ENCODE peak calls at places on chromosome 1, in ten cellular contexts. L, X, F, I, Z, R, Y, C, N and G are unnamed samples.

GRCh38 chr1:93980320-93980744 is 71.1 kb upstream of the GCLM start:
- DNase-seq in X (no peak), I (no peak), N (no peak), C (no peak), F (no peak), R (no peak), Y (no peak), Z (no peak), L (no peak), G (no peak)

GRCh38 chr1:214205053-214205452 is 75.9 kb upstream of the SMYD2 start:
- DNase-seq in C (no peak), N (no peak), X (no peak), L (no peak), F (no peak), I (no peak), R (no peak), Y (no peak), Z (no peak), G (no peak)

GRCh38 chr1:161106434-161106833 is 8.3 kb downstream of the KLHDC9 start:
- DNase-seq in I (no peak), F (no peak), R (no peak), N (no peak), C (no peak), Y (no peak), Z (no peak), L (no peak), X (no peak), G (no peak)

GRCh38 chr1:25194576-25195020 is 37.7 kb downstream of the SYF2 start:
- DNase-seq in Z (no peak), Y (no peak), L (peak), C (no peak), R (peak), I (no peak), X (no peak), N (no peak), F (no peak), G (no peak)

GRCh38 chr1:167276969-167277368 is 56.3 kb downstream of the POU2F1 start:
- DNase-seq in X (no peak), R (no peak), Z (no peak), L (no peak), I (no peak), C (no peak), N (no peak), F (no peak), Y (no peak), G (no peak)

GRCh38 chr1:165355977-165356811 is at the start of gene LMX1A:
- DNase-seq in R (peak), C (no peak), N (no peak), Z (no peak), I (no peak), F (no peak), X (no peak), Y (peak), L (peak), G (no peak)

GRCh38 chr1:42260376-42261078 is 74.5 kb downstream of the FOXJ3 start:
- DNase-seq in C (no peak), L (no peak), X (no peak), R (no peak), N (no peak), F (no peak), Y (no peak), I (no peak), Z (no peak), G (no peak)

GRCh38 chr1:117930484-117930883 is 945 bp downstream of the WDR3 start:
- DNase-seq in L (peak), C (no peak), Y (no peak), X (no peak), F (no peak), R (no peak), N (no peak), I (no peak), Z (no peak), G (no peak)

GRCh38 chr1:53303651-53304515 is 24.0 kb downstream of the LRP8 start:
- DNase-seq in Y (no peak), C (no peak), F (no peak), Z (no peak), X (no peak), N (no peak), L (no peak), R (no peak), I (no peak), G (no peak)

GRCh38 chr1:40708750-40709099 is 17.2 kb downstream of the NFYC start:
- DNase-seq in L (no peak), N (no peak), I (no peak), Y (peak), F (no peak), R (no peak), C (peak), Z (peak), X (no peak), G (peak)

GRCh38 chr1:19071674-19072281 is 115.3 kb upstream of the IFFO2 start:
- DNase-seq in Z (no peak), C (no peak), R (no peak), I (no peak), X (no peak), L (no peak), N (no peak), Y (no peak), F (no peak), G (no peak)

GRCh38 chr1:214331827-214332423 is 51.0 kb downstream of the SMYD2 start:
- DNase-seq in C (no peak), X (peak), I (peak), N (peak), Y (peak), F (peak), R (peak), L (peak), Z (peak), G (peak)

GRCh38 chr1:234062166-234062565 is 157.7 kb downstream of the SLC35F3 start:
- DNase-seq in N (no peak), X (no peak), Y (no peak), R (no peak), F (no peak), I (no peak), C (no peak), L (peak), Z (no peak), G (no peak)